ENCODE peak calls at places on chromosomes 6 and 20, in eight cellular contexts. V, T, Y, K, G, W, A and Z are unnamed samples.

GRCh38 chr20:37567331-37567665 is 39.6 kb upstream of the BLCAP start:
- DNase-seq in A (no peak), K (no peak), G (no peak), W (no peak), V (no peak), Y (no peak), T (no peak), Z (no peak)

GRCh38 chr6:79070206-79070825 is 7.7 kb downstream of the PHIP start:
- DNase-seq in T (no peak), A (no peak), G (no peak), V (no peak), K (no peak), Y (no peak), W (no peak), Z (no peak)

GRCh38 chr6:125953502-125953875 is 3.1 kb upstream of the HINT3 start:
- DNase-seq in T (no peak), V (no peak), A (no peak), G (no peak), W (no peak), K (no peak), Y (no peak), Z (no peak)

GRCh38 chr6:147201885-147202515 is 2.2 kb upstream of the STXBP5 start:
- DNase-seq in Y (no peak), A (no peak), W (no peak), G (peak; percentile 70), V (no peak), T (no peak), K (peak; percentile 27), Z (no peak)

GRCh38 chr6:89950879-89951391 is 56.7 kb downstream of the GJA10 start:
- DNase-seq in Y (no peak), W (no peak), T (no peak), K (no peak), V (peak; percentile 31), A (no peak), G (no peak), Z (peak; percentile 76)

GRCh38 chr20:8220716-8221115 is 88.7 kb downstream of the PLCB1 start:
- DNase-seq in K (no peak), A (no peak), W (no peak), G (no peak), Y (no peak), T (no peak), V (no peak), Z (no peak)

GRCh38 chr6:15481414-15481813 is 181.4 kb downstream of the DTNBP1 start:
- DNase-seq in V (no peak), K (no peak), A (no peak), T (no peak), G (no peak), W (no peak), Y (no peak), Z (no peak)

GRCh38 chr6:69487688-69488087 is 309.1 kb downstream of the LMBRD1 start:
- DNase-seq in V (no peak), W (no peak), T (no peak), A (no peak), K (no peak), G (no peak), Y (no peak), Z (no peak)

GRCh38 chr20:19019734-19020364 is 192.6 kb upstream of the SLC24A3 start:
- DNase-seq in V (no peak), A (no peak), K (no peak), Y (no peak), W (no peak), G (no peak), T (no peak), Z (no peak)

GRCh38 chr20:38616457-38616856 is 14.8 kb downstream of the ARHGAP40 start:
- DNase-seq in K (no peak), W (no peak), T (no peak), V (no peak), Y (no peak), A (no peak), G (no peak), Z (no peak)

GRCh38 chr6:70371454-70372105 is 41.7 kb upstream of the FAM135A start:
- DNase-seq in K (no peak), V (no peak), A (no peak), Y (peak; percentile 18), T (no peak), W (no peak), G (no peak), Z (no peak)

GRCh38 chr6:112216699-112217551 is 37.4 kb downstream of the LAMA4 start:
- DNase-seq in Y (no peak), G (no peak), V (no peak), T (no peak), W (no peak), A (no peak), K (no peak), Z (no peak)

GRCh38 chr6:139370047-139370706 is 4.3 kb downstream of the CITED2 start:
- DNase-seq in V (no peak), G (no peak), Y (no peak), A (no peak), K (no peak), T (no peak), W (no peak), Z (no peak)